ENCODE peak calls at places on chromosome 20, in six cellular contexts. G, M, Z, Y, W and N are unnamed samples.

GRCh38 chr20:43680976-43681375 is 14.1 kb downstream of the MYBL2 start:
- DNase-seq in G (no peak), M (no peak), Z (no peak), Y (no peak), W (no peak), N (peak)

GRCh38 chr20:25856256-25856884 is 159.7 kb upstream of the ZNF337 start:
- DNase-seq in G (no peak), M (no peak), Z (no peak), Y (no peak), W (no peak), N (no peak)

GRCh38 chr20:52365688-52366087 is 174.1 kb upstream of the ZFP64 start:
- DNase-seq in G (no peak), M (no peak), Z (no peak), Y (no peak), W (no peak), N (no peak)

GRCh38 chr20:50260480-50261221 is 70.0 kb downstream of the CEBPB start:
- DNase-seq in G (no peak), M (no peak), Z (no peak), Y (no peak), W (no peak), N (no peak)

GRCh38 chr20:58140787-58141396 is 87.6 kb downstream of the ANKRD60 start:
- DNase-seq in G (no peak), M (no peak), Z (no peak), Y (no peak), W (no peak), N (no peak)

GRCh38 chr20:37262516-37262915 is 902 bp upstream of the GHRH start:
- DNase-seq in G (no peak), M (no peak), Z (no peak), Y (no peak), W (no peak), N (no peak)

GRCh38 chr20:40275738-40276137 is 413.3 kb downstream of the MAFB start:
- DNase-seq in G (no peak), M (no peak), Z (no peak), Y (no peak), W (no peak), N (no peak)

GRCh38 chr20:8855315-8855714 is 213.6 kb upstream of the PLCB4 start:
- DNase-seq in G (no peak), M (no peak), Z (peak), Y (no peak), W (no peak), N (peak)

GRCh38 chr20:63863021-63863797 is 1.9 kb upstream of the TPD52L2 start:
- DNase-seq in G (no peak), M (no peak), Z (no peak), Y (no peak), W (no peak), N (no peak)

GRCh38 chr20:43188861-43189613 is 669 bp downstream of the PTPRT start:
- DNase-seq in G (no peak), M (no peak), Z (no peak), Y (no peak), W (no peak), N (no peak)

GRCh38 chr20:11195899-11196558 is 522.2 kb upstream of the JAG1 start:
- DNase-seq in G (no peak), M (peak), Z (peak), Y (no peak), W (no peak), N (peak)

GRCh38 chr20:44409132-44409600 is 53.7 kb downstream of the HNF4A start:
- DNase-seq in G (no peak), M (no peak), Z (peak), Y (peak), W (no peak), N (peak)

GRCh38 chr20:22824077-22824476 is 211.0 kb upstream of the SSTR4 start:
- DNase-seq in G (no peak), M (no peak), Z (peak), Y (no peak), W (no peak), N (no peak)

GRCh38 chr20:48738399-48739304 is 89.1 kb downstream of the PREX1 start:
- DNase-seq in G (no peak), M (no peak), Z (no peak), Y (no peak), W (no peak), N (no peak)

GRCh38 chr20:50478162-50479036 is 31.8 kb upstream of the PTPN1 start:
- DNase-seq in G (peak), M (peak), Z (peak), Y (no peak), W (no peak), N (peak)

GRCh38 chr20:17617868-17618672 is 48.2 kb downstream of the DSTN start:
- DNase-seq in G (peak), M (no peak), Z (no peak), Y (no peak), W (no peak), N (no peak)

GRCh38 chr20:20362774-20363435 is 5.0 kb upstream of the INSM1 start:
- DNase-seq in G (no peak), M (no peak), Z (no peak), Y (no peak), W (no peak), N (no peak)

GRCh38 chr20:20370087-20370575 is 2.2 kb downstream of the INSM1 start:
- DNase-seq in G (no peak), M (peak), Z (no peak), Y (no peak), W (no peak), N (no peak)

GRCh38 chr20:57941121-57941522 is 231.3 kb upstream of the PMEPA1 start:
- DNase-seq in G (peak), M (no peak), Z (no peak), Y (no peak), W (no peak), N (no peak)

GRCh38 chr20:23614163-23614562 is 8.4 kb upstream of the CST9 start:
- DNase-seq in G (no peak), M (no peak), Z (no peak), Y (no peak), W (no peak), N (no peak)

DNA sequence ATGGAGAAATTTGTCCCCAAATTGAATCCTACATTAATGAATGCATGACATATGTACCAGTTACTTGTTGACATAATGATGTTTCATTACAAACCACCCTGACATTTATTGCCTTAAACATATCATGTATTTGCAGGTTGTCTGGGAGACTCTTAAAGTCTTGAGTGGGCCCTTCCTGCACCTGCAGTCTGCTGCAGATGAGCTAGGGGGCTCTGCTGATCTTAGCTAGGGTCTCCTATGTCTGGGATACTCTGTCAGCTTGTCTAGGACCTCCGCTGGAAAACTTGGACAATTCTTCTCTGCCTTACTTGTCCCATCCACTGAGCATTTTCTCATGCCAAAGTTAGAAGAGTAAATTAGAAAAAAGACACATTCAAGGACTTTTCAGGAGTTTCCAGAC is 581.6 kb downstream of the HAO1 start:
- DNase-seq in G (no peak), M (no peak), Z (no peak), Y (no peak), W (no peak), N (no peak)
- TF ChIP-seq CTCF in G (no peak), M (no peak), Z (no peak), Y (no peak), W (peak), N (peak)

DNA sequence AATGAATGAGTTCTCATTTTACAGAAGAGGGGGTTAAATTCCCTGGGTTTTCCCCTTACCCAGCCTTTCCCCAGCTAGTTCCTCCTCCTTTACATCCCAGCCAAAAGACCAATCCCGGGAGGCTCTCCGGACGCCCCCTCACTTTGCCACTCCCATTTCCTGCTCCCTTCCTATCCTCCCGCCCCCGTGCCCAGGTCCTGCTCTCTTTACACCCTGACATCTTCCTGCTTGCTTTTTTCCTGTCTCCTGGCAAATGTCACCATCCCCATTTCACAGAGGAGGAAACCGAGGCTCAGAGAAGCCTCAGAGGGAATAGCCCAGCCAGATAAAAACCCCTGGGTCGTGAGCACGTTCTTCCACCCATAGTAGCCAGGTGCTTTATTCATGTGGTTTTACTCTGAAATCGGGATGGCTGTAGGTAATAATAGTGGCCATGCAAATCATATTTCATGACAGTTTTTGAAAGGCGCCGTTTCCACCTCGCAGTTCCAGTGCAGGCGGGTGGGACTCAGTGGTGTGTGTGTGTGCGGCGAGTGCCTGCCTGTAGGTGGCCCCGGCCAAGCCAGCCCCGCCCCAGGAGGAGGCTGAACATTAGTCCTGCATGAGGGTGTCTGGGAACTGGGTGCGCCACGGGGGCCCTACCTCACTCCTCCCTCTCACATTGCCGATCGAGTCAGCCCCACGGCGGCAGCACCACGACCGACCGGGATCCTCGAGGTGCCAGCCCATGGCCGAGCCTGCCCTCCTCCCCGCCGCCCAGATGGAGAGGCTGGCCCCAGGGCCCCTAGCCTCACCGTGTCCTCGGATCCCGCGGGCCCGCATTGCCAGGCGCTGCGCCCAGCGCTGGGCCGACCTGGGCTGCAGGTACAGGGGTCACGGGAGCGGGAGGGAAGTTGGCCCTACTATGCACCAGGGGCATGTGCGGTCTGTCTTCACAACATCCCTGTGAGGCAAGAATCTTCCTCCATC is at the start of gene ARHGAP40:
- DNase-seq in G (no peak), M (no peak), Z (no peak), Y (no peak), W (no peak), N (no peak)
- H3K4me3 ChIP-seq in G (no peak), M (no peak), Z (no peak), Y (no peak), W (peak), N (no peak)

GRCh38 chr20:41747226-41747625 is 129.0 kb upstream of the CHD6 start:
- DNase-seq in G (no peak), M (no peak), Z (no peak), Y (no peak), W (no peak), N (no peak)

GRCh38 chr20:41748756-41749582 is 130.8 kb upstream of the CHD6 start:
- DNase-seq in G (no peak), M (no peak), Z (no peak), Y (no peak), W (no peak), N (no peak)

GRCh38 chr20:41750137-41750536 is 132.0 kb upstream of the CHD6 start:
- DNase-seq in G (no peak), M (no peak), Z (no peak), Y (no peak), W (no peak), N (no peak)

GRCh38 chr20:41748051-41748450 is 129.9 kb upstream of the CHD6 start:
- DNase-seq in G (no peak), M (no peak), Z (no peak), Y (no peak), W (no peak), N (no peak)

DNA sequence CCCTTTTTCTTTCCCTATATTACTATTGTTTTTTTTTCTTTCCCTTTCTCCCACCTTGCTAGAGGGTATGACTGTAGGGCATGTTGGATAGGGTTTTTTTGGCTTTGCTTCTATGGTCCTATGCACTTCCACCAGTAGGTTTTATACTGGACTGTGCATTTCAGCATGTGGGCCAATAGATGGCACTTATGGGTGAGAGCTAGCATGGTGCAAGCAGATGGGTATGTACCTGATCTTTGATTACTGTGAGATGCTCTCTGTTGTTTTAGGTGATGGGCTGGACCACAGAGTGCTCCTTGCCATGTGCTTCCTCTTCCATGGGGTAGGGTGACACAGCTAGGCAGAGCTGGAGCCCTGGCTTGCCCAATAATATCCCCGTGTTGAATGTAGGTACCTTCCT is 128.5 kb upstream of the CHD6 start:
- DNase-seq in G (no peak), M (no peak), Z (no peak), Y (no peak), W (no peak), N (no peak)
- TF ChIP-seq CTCF in G (no peak), M (no peak), Z (no peak), Y (no peak), W (no peak), N (no peak)

DNA sequence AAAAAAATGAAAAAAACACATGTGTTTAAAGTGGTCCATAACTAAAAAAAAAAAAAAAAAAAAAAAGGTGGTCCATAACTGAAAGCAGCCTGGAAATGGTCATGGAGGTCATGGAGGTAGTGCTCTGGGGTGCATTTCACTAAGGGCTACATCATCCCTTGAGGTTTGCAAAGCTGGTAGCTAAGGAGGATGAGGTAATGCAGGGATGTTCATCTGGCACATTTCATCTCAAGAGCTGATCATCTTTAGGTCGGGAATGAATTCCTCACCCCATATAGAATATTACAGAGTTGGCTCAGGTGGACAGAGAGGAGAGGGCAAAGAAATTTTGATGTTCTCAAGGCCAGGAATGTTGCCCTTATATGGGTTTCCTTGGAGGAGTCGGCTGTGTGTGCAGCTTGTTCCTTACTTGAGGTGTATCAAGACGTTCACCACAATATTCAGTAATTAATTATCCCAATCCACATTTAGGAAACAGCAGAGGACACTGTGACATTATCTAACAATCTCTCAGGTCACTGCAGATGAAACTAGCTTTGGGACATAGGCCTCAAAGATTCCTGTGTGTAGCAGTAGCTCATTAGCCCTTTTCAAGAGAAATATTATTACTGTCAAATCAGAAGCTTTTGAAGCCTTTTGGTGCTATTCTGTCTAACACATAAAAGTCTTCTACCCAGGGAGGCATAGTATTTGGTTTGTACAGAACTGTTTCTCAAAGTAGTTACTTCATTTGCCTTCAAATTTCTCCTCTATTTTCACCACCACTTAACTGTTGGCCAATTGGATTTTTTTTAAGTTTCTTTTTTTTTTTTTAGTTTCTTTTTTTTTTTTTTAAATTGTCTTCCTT is 46.8 kb downstream of the CYP24A1 start:
- DNase-seq in G (no peak), M (peak), Z (no peak), Y (no peak), W (no peak), N (no peak)
- H3K4me3 ChIP-seq in G (no peak), M (no peak), Z (no peak), Y (no peak), W (no peak), N (no peak)

GRCh38 chr20:235891-236290 is 8.8 kb downstream of the DEFB129 start:
- DNase-seq in G (no peak), M (peak), Z (peak), Y (no peak), W (no peak), N (peak)
- TF ChIP-seq CTCF in G (no peak), M (no peak), Z (no peak), Y (no peak), W (peak), N (peak)

DNA sequence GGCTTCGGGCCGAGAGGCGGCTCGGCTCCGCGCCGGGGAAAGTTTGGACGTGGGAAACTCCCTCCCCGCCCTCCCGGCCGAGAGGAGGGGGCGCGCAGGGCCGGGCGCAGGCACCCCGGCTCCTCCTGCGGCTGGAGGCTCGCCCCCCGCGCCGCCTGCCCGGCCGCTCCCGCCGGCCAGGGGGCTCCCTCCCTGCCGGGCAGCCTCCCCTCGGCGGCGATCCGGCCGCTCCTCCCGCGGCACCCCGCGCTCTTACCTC is 370 bp downstream of the CDH22 start:
- DNase-seq in G (no peak), M (no peak), Z (no peak), Y (no peak), W (no peak), N (no peak)
- H3K4me3 ChIP-seq in G (peak), M (peak), Z (no peak), Y (no peak), W (no peak), N (no peak)

GRCh38 chr20:35146299-35146921 is 726 bp downstream of the EDEM2 start:
- DNase-seq in G (peak), M (no peak), Z (no peak), Y (no peak), W (no peak), N (no peak)
- TF ChIP-seq CTCF in G (no peak), M (no peak), Z (no peak), Y (no peak), W (no peak), N (peak)

GRCh38 chr20:59441860-59442810 is 141.7 kb downstream of the EDN3 start:
- DNase-seq in G (no peak), M (no peak), Z (no peak), Y (no peak), W (no peak), N (no peak)
- H3K4me3 ChIP-seq in G (no peak), M (no peak), Z (no peak), Y (no peak), W (no peak), N (no peak)

DNA sequence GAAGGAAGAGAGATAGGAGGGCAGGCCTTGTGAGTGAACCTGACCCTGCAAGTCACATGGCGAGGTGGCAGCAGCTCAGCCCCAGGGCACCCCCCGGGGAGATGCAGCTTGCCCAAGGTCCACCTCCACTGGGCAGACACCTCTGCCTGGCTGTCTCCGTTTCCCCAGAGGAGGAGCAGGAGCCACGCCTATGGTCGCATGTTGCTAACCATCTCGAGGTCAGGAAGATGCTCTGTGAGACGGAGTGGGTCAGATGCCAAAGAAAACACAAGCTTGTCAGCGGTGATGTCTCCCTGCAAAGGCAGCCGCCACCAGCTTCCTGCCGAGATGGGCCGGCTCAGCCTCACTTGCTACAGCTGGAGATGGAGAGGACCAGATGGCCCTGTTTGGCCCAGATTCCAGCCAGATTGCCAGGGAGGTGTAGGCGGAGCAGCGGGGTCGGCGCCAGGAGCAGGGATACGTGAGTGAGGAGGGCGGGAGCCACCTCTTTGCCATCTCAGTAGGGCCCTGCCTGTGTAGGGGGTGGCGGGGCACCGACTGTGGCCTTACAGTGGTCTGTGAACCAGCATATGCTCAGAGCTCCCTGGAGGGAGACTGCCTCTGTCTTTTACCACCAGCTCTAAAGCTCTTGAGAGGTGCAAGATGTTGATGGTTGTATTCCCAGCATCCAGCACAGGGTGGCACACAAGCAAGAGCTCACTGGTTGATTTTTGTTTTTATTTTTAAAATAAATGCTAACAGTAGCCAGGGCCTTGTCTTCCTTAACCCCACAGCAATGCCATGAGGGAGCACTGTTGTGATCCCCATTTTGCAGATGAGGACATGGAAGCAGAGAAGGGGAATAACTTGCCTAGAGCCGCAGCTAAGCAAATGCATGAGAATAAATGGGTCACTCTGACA is 42.9 kb upstream of the FAM83D start:
- DNase-seq in G (peak), M (no peak), Z (peak), Y (no peak), W (peak), N (peak)
- TF ChIP-seq CTCF in G (no peak), M (no peak), Z (no peak), Y (no peak), W (no peak), N (no peak)

GRCh38 chr20:2236266-2236665 is 59.5 kb upstream of the TGM3 start:
- DNase-seq in G (no peak), M (no peak), Z (peak), Y (no peak), W (no peak), N (peak)
- H3K4me3 ChIP-seq in G (no peak), M (no peak), Z (no peak), Y (no peak), W (peak), N (no peak)